ENCODE peak calls at places on chromosomes 11 and 22, in five cellular contexts. U is neuronal stem cell, G is IMR-90, J is fibroblast of lung, E is mucosa of descending colon. I is an unnamed sample. For H3K4me1, the result is how much of the 10 kb centered on the place peaks cover.

GRCh38 chr22:34380532-34380931 is 460.3 kb upstream of the LARGE1 start:
- DNase-seq in U (no peak), G (no peak), J (no peak), E (no peak), I (no peak)

GRCh38 chr11:73717136-73717535 is 43.7 kb downstream of the RAB6A start:
- DNase-seq in U (no peak), G (no peak), J (no peak), E (no peak), I (no peak)

GRCh38 chr11:102552020-102552419 is 21.5 kb upstream of the MMP7 start:
- DNase-seq in U (no peak), G (no peak), J (no peak), E (no peak), I (no peak)

GRCh38 chr22:19174106-19175025 is 4.2 kb downstream of the SLC25A1 start:
- DNase-seq in U (no peak), G (peak), J (peak), E (no peak), I (peak)

GRCh38 chr11:70135142-70136132 is 57.3 kb downstream of the ANO1 start:
- DNase-seq in U (no peak), G (peak), J (peak), E (no peak), I (no peak)

GRCh38 chr11:60785806-60786361 is 751 bp downstream of the MS4A10 start:
- DNase-seq in U (no peak), G (peak), J (peak), E (no peak), I (no peak)

GRCh38 chr22:26837784-26838520 is 180.6 kb downstream of the MIAT start:
- DNase-seq in U (no peak), G (no peak), J (no peak), E (no peak), I (no peak)

GRCh38 chr11:14645985-14646900 is 2.6 kb downstream of the PDE3B start:
- DNase-seq in U (no peak), G (no peak), J (no peak), E (no peak), I (no peak)

GRCh38 chr22:44351685-44352377 is 39.1 kb upstream of the SHISAL1 start:
- DNase-seq in U (no peak), G (peak), J (peak), E (peak), I (peak)

GRCh38 chr11:36091256-36091811 is 147.5 kb downstream of the LDLRAD3 start:
- DNase-seq in U (no peak), G (peak), J (peak), E (no peak), I (no peak)

GRCh38 chr11:94623120-94623735 is 56.1 kb downstream of the PIWIL4 start:
- DNase-seq in U (peak), G (peak), J (peak), E (peak), I (no peak)

GRCh38 chr11:130414107-130415088 is 14.0 kb downstream of the ADAMTS8 start:
- DNase-seq in U (no peak), G (peak), J (peak), E (no peak), I (no peak)

DNA sequence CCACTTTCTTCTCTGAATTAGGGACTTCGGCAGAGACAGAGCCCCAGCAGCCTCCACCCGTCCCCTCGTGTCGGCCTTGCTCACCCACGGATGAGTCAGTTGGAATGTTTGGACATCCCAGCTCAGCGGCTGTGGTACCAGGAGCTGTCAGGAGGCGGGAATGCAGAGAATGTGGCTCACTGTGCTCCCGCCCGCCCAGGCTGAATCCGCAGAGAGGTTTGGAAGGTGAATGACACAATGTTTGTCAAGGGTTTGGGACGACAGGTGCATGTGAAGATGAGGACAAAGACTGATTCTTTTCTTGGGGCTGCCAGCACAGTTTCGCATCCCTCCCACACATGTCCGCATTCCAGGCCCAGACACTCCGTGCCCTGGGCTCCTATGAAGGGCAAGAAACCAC is 39.6 kb downstream of the LIF start:
- DNase-seq in U (peak), G (peak), J (peak), E (no peak), I (no peak)
- H3K4me1 ChIP-seq in U (under half), G (half or more), J (under half), E (under half), I (under half)

DNA sequence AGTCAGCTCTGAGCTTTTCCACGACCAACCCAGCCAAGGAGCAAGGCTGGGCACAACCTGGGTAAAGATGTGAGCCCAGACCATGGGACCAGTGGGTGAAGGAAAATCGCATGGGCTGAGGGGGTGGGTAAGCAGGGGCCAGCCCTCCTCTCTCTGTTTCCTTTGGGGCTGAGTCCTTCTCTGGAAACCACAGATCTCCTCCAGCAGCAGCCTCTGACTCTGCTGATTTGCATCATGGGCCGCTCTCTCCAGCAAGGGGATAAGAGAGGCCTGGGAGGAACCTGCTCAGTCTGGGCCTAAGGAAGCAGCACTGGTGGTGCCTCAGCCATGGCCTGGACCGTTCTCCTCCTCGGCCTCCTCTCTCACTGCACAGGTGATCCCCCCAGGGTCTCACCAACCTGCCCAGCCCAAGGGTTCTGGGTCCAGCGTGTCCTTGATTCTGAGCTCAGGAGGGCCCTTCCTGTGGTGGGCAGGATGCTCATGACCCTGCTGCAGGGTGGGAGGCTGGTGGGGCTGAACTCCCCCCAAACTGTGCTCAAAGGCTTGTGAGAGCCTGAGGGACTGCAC is 67.8 kb downstream of the GGTLC2 start:
- DNase-seq in U (no peak), G (no peak), J (no peak), E (no peak), I (peak)
- H3K4me1 ChIP-seq in U (under half), G (under half), J (under half), E (under half), I (under half)

GRCh38 chr11:1776331-1776851 is 12.7 kb upstream of the CTSD start:
- DNase-seq in U (no peak), G (no peak), J (no peak), E (no peak), I (no peak)

GRCh38 chr11:1776944-1777715 is 13.4 kb upstream of the CTSD start:
- DNase-seq in U (no peak), G (no peak), J (no peak), E (no peak), I (peak)

GRCh38 chr11:1773711-1774550 is 10.2 kb upstream of the CTSD start:
- DNase-seq in U (no peak), G (no peak), J (no peak), E (no peak), I (peak)

GRCh38 chr11:1773131-1773510 is 9.4 kb upstream of the CTSD start:
- DNase-seq in U (no peak), G (no peak), J (no peak), E (no peak), I (peak)

DNA sequence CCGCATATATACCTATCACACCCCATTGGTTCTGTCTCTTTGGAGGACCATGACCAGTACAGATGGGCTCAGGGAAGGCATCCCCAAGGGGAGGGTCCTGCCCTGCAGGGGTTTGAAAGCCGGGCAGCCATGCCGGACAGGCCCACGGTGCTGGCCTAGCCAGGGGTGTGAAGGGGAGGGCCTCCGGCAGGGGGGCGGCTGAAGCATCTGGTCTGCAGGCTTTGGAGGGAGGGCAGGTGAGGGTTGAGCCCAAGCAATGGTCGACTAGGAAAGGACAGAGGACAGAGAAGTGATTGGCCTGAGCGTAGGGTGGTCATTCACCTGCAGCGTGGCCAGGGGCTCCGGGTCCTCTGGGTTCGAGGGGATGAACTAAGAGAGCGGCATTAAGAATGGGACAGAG is 11.2 kb upstream of the CTSD start:
- DNase-seq in U (no peak), G (no peak), J (no peak), E (no peak), I (peak)
- H3K4me1 ChIP-seq in U (under half), G (under half), J (under half), E (under half), I (under half)

GRCh38 chr11:64767344-64768299 is 7.8 kb upstream of the PYGM start:
- DNase-seq in U (peak), G (peak), J (peak), E (peak), I (peak)
- H3K4me1 ChIP-seq in U (under half), G (under half), J (under half), E (under half), I (under half)

DNA sequence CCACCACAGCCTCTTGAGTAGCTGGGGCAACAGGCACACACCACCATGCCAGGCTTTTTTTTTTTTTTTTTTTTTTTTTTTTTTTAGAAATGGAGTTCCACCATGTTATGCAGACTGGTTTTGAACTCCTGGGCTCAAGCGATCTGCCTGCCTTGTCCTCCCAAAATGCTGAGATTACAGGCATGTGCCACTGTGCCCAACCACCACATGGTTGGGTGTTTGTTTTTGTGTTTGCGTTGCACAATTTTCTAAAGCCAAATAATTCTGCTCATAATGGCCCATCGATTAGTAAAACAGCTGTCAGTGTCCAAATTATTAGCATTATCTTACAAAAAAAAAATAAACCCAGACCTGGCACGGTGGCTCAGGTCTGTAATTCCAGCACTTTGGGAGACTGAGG is 65.8 kb downstream of the DDIAS start:
- DNase-seq in U (no peak), G (no peak), J (no peak), E (no peak), I (no peak)
- H3K4me1 ChIP-seq in U (under half), G (under half), J (under half), E (under half), I (under half)

GRCh38 chr22:25749420-25750169 is 7.6 kb downstream of the MYO18B start:
- DNase-seq in U (no peak), G (no peak), J (peak), E (no peak), I (no peak)

GRCh38 chr22:25752615-25753214 is 10.7 kb downstream of the MYO18B start:
- DNase-seq in U (no peak), G (no peak), J (no peak), E (no peak), I (no peak)

GRCh38 chr22:25748704-25749103 is 6.7 kb downstream of the MYO18B start:
- DNase-seq in U (no peak), G (no peak), J (no peak), E (peak), I (no peak)

GRCh38 chr22:25751174-25751581 is 9.2 kb downstream of the MYO18B start:
- DNase-seq in U (no peak), G (no peak), J (no peak), E (no peak), I (no peak)

DNA sequence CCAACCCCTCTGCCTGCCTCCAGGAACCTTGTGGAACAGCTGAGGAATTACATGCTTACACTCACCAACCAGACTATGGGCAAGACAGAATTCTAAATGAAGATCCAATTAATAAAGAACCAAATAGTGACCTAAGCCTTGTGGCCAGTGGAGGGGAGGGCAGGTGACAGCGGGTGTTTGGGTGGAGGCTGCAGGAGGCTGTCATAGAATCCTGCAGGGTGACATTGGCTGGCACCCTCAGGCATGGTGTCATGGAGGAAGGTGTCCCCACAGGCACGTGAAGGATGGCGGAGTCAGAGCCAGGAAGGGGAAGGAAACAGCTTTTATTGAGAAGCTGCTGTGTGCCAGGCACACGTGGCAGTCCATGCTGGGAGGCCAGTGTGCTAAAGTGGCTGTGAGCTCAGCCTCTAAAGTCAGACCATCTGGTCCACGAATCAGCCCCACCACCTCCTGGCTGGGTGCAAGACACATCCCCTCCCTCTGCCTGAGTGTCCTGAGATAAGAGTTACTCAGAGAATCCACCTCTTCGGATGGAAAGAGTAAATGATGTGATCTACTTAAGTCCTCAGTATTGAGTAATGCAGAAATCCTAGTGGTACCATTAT is 8.7 kb downstream of the MYO18B start:
- DNase-seq in U (no peak), G (no peak), J (peak), E (no peak), I (no peak)
- H3K4me1 ChIP-seq in U (under half), G (under half), J (under half), E (under half), I (under half)

DNA sequence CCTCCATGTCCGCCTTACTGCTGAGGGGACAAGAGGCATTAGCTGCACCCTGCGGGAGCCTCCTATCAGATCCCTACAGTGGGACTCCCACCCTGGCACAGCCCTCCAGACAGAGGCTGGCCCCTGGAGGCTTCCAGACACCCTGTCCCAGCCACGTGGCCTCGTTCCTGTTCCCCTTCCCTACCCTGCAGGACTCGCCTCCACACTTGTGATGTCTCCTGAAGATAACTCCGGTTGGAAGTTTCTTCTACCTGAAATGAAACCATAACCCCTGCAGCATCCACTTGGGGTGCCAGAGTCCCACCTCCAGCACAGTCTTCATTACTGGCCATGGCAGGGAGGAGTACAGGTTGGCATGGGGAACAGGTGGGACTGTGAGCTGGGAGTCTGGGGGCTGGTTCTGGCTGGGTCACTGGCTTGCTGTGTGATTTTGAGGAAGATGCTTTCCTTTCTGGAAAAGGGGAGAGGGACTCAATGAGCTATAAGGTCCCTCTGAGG is 4.9 kb upstream of the SH3BP1 start:
- DNase-seq in U (no peak), G (no peak), J (no peak), E (no peak), I (no peak)
- H3K4me1 ChIP-seq in U (under half), G (under half), J (under half), E (half or more), I (under half)

DNA sequence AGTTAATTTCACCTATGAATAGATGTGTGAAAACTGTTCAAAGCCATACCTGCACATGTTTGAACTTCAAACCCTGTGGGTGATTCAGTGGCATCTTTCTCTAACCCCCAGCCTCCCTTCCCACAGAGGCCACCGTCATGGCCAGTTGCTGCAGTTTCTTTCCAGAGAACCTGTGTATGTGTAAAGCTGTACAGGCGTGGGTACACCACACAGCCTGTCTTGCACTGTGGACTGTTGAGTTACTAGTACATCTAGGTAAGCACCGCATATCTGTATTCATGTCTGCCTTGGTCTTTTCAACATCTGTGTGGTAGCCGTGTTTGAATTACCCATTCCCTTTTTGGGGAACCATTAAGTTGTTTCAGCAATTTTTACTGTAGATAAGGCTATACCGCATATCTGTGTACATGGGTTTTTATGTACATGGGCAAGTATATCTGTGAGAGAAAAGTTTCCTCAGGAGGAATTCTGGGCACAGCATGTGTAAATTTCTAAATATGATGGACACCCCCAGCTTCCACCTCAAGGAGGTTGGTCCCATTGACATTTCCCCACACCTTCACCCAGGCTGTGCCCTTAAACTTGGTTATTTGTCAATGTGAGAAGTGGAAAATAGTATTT is 13.9 kb downstream of the NEAT1 start:
- DNase-seq in U (no peak), G (peak), J (no peak), E (no peak), I (peak)
- H3K4me1 ChIP-seq in U (under half), G (under half), J (under half), E (under half), I (under half)

DNA sequence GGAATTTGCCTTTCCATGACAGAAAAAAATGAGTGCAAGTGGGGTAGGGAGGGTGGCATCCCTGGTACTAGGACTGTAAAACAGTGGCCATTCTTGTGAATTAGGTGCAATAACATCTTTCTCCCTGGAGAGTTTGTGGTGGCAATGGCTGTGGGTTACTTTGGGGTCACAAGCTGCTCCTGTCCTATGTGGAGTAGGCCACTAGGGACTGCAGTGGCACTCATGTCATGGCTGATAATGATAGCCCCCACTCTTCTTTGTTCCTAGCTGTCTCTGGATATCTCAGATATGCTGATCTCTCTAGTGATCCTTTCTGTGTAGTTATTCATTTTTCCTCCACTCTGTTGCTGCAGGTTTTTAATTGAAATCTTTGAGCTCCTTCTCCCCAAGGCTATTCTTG is 270.5 kb upstream of the CHORDC1 start:
- DNase-seq in U (no peak), G (no peak), J (no peak), E (no peak), I (no peak)
- H3K4me1 ChIP-seq in U (under half), G (under half), J (under half), E (under half), I (under half)